ENCODE peak calls at places on chromosomes 12 and 14, in four cellular contexts. N, Z, X and Q are unnamed samples.

GRCh38 chr14:101110729-101111619 is 207.5 kb upstream of the RTL1 start:
- DNase-seq in N (no peak), Z (peak), X (no peak), Q (peak)

GRCh38 chr12:131057211-131057721 is 103.6 kb downstream of the ADGRD1 start:
- DNase-seq in Z (no peak), X (no peak), N (no peak), Q (no peak)

GRCh38 chr12:91483471-91483985 is 300.9 kb upstream of the DCN start:
- DNase-seq in Z (no peak), N (no peak), X (no peak), Q (peak)

GRCh38 chr14:89302396-89302950 is 114.6 kb downstream of the FOXN3 start:
- DNase-seq in Z (no peak), N (no peak), X (no peak), Q (no peak)

GRCh38 chr12:52279683-52280318 is 5.4 kb downstream of the KRT86 start:
- DNase-seq in X (no peak), Z (no peak), N (no peak), Q (no peak)

GRCh38 chr12:2488596-2488995 is 306.2 kb upstream of the FKBP4 start:
- DNase-seq in X (no peak), Z (no peak), N (no peak), Q (no peak)

GRCh38 chr12:4763549-4763948 is 43.3 kb downstream of the GALNT8 start:
- DNase-seq in Z (peak), X (no peak), N (peak), Q (peak)

GRCh38 chr14:52370406-52370911 is 56.3 kb downstream of the PTGER2 start:
- DNase-seq in X (no peak), N (no peak), Z (no peak), Q (no peak)

GRCh38 chr14:23831591-23831990 is 122.0 kb upstream of the DHRS4 start:
- DNase-seq in N (no peak), X (no peak), Z (no peak), Q (no peak)

GRCh38 chr14:99511421-99512109 is 30.4 kb downstream of the CCNK start:
- DNase-seq in N (no peak), X (no peak), Z (peak), Q (no peak)

GRCh38 chr12:127629066-127629820 is 637.7 kb upstream of the TMEM132C start:
- DNase-seq in X (no peak), Z (no peak), N (no peak), Q (no peak)

GRCh38 chr12:57232156-57232756 is 2.7 kb downstream of the SHMT2 start:
- DNase-seq in N (no peak), X (no peak), Z (no peak), Q (no peak)

GRCh38 chr14:73244541-73244940 is 7.2 kb downstream of the PAPLN start:
- DNase-seq in N (no peak), Z (peak), X (no peak), Q (no peak)

GRCh38 chr14:34098045-34098984 is 147.4 kb upstream of the EGLN3 start:
- DNase-seq in N (peak), Z (peak), X (peak), Q (peak)

GRCh38 chr12:78863482-78864427 is 819 bp upstream of the SYT1 start:
- DNase-seq in N (no peak), Z (peak), X (no peak), Q (peak)

GRCh38 chr14:59028476-59029202 is 159.8 kb upstream of the DAAM1 start:
- DNase-seq in N (peak), X (peak), Z (peak), Q (peak)

GRCh38 chr12:6426882-6427671 is 17.7 kb upstream of the CD27 start:
- DNase-seq in N (no peak), X (peak), Z (no peak), Q (no peak)

GRCh38 chr14:61730756-61731373 is 31.4 kb upstream of the SNAPC1 start:
- DNase-seq in X (no peak), Z (no peak), N (no peak), Q (no peak)

GRCh38 chr12:5889381-5890047 is 55.5 kb downstream of the ANO2 start:
- DNase-seq in X (no peak), N (peak), Z (peak), Q (peak)

GRCh38 chr14:24938593-24938992 is 111.4 kb downstream of the STXBP6 start:
- DNase-seq in N (no peak), Z (no peak), X (no peak), Q (no peak)

GRCh38 chr12:47296828-47297227 is 217.1 kb upstream of the AMIGO2 start:
- DNase-seq in X (no peak), Z (no peak), N (no peak), Q (no peak)

GRCh38 chr12:53180931-53181645 is 363 bp upstream of the CSAD start:
- DNase-seq in X (no peak), N (peak), Z (peak), Q (peak)

GRCh38 chr14:56555921-56556570 is 23.6 kb upstream of the TMEM260 start:
- DNase-seq in N (peak), X (no peak), Z (peak), Q (peak)

GRCh38 chr14:70909788-70910614 is 2.7 kb downstream of the PCNX1 start:
- DNase-seq in N (no peak), Z (no peak), X (no peak), Q (no peak)

GRCh38 chr12:48993787-48994186 is 5.4 kb downstream of the DDN start:
- DNase-seq in X (no peak), N (no peak), Z (no peak), Q (no peak)

GRCh38 chr12:14845350-14845750 is 2.0 kb upstream of the ART4 start:
- DNase-seq in Z (peak), X (no peak), N (peak), Q (peak)

GRCh38 chr12:8594072-8594471 is 18.6 kb downstream of the AICDA start:
- DNase-seq in X (no peak), N (no peak), Z (no peak), Q (no peak)

GRCh38 chr12:56001446-56002100 is 4.5 kb downstream of the SUOX start:
- DNase-seq in Z (no peak), X (no peak), N (peak), Q (no peak)

GRCh38 chr14:21525571-21525970 is 575 bp downstream of the SALL2 start:
- DNase-seq in Z (peak), N (no peak), X (no peak), Q (no peak)

GRCh38 chr12:131749618-131750315 is 38.9 kb downstream of the SFSWAP start:
- DNase-seq in X (no peak), Z (no peak), N (no peak), Q (no peak)

GRCh38 chr14:104393199-104393897 is 186.2 kb upstream of the C14orf180 start:
- DNase-seq in X (no peak), Z (peak), N (no peak), Q (no peak)
- TF ChIP-seq PBX3 in X (no peak), Z (no peak), N (no peak), Q (no peak)

DNA sequence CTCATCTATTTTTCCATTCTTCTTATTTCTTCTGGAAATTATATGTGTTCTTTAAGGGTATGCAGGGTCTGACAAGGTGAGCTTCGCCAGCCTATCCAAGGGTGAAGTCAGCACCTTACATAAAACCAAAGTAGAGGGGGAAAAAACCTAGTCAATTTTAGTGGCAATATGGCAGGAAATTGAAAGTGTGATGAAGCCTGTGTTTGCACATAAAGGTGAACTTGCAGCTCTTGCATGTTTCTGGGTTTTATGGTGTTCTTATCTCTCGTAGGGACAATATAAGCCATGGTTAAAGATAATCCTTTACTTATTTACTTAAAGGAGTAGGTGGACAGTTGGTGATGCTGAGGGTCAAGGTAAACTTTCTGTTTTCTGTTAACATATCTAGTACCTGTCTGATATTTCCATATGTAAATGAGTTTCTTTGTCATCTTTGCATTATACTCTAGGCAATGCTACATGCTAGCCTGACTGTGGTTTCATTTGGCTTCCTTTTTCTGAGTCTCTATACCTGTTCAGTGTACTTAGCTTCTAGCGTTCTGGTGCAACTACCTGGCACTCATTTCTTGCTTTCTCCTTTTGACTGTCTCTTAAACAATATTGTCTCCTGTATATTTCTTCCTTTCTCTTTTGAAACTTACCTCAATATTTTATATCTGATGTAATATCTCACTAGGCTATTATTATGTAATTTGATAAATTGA is 32.9 kb downstream of the CCDC91 start:
- DNase-seq in Z (no peak), X (no peak), N (no peak), Q (no peak)
- TF ChIP-seq PBX3 in Z (no peak), X (no peak), N (no peak), Q (no peak)

GRCh38 chr12:111574797-111575443 is 24.2 kb downstream of the ATXN2 start:
- DNase-seq in Z (no peak), N (no peak), X (no peak), Q (no peak)

GRCh38 chr12:111569363-111570089 is 29.6 kb downstream of the ATXN2 start:
- DNase-seq in Z (no peak), X (no peak), N (no peak), Q (no peak)

GRCh38 chr12:111570090-111570961 is 28.8 kb downstream of the ATXN2 start:
- DNase-seq in N (no peak), X (no peak), Z (no peak), Q (peak)
- TF ChIP-seq PBX3 in N (no peak), X (no peak), Z (peak), Q (no peak)

DNA sequence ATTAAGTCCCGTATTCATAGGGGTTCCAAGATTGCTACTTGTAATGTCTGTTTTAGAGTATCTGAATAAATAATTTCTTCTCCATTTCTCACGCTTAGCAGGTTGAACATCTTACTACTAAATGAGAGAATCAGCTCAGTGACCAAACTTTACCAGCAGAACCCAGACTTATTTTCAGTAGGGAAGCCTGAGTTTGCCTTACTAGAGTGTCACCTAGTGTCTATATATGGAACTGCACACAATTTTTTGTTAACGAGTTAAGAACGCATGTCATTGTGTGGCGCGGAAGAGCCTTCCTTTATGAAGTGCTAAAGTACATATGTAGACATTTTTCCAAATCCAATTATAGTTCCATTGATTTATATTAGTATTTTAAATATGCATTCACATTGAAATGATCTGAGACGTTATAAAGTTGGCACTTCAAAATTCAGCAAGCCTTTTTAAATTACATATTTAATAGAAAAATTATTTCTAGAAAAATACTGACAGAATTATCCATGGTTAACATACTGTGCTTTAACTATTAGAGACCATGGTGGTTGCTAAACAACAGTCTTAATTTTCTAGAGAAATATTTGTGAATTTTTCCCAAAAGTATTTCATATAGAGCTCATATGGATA is 88.3 kb downstream of the RPS29 start:
- DNase-seq in N (peak), X (peak), Z (peak), Q (peak)
- TF ChIP-seq PBX3 in N (no peak), X (no peak), Z (no peak), Q (no peak)

DNA sequence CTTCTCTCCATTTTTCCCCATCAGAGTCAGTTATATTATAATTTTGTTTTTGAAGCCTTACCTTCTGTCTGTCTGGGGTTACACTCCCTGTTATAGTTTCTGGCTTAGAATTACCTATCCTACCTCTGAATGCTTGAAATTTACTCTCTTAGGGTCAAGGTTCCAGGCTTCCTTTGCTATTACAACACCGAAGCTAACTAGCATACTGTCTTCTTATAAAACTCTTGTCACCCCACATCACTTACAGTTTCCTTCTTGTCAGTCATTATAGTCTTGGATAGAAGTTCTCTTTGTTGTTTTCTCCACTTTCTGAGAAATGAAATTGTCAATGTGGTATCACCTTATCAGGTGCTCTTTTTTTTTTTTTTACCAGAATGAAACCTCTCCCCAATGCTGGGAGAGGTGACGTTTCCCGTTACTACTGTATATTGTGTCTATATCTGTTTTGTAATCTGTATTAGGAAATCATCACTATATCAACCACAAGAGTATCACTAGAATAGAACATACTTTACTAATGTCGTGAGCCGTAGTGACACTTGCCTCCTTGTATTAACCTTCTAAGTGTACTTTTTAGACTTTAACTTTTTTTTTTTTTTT is 69.2 kb upstream of the PSMA6 start:
- DNase-seq in N (no peak), Z (no peak), X (no peak), Q (no peak)
- TF ChIP-seq PBX3 in N (no peak), Z (no peak), X (no peak), Q (no peak)

DNA sequence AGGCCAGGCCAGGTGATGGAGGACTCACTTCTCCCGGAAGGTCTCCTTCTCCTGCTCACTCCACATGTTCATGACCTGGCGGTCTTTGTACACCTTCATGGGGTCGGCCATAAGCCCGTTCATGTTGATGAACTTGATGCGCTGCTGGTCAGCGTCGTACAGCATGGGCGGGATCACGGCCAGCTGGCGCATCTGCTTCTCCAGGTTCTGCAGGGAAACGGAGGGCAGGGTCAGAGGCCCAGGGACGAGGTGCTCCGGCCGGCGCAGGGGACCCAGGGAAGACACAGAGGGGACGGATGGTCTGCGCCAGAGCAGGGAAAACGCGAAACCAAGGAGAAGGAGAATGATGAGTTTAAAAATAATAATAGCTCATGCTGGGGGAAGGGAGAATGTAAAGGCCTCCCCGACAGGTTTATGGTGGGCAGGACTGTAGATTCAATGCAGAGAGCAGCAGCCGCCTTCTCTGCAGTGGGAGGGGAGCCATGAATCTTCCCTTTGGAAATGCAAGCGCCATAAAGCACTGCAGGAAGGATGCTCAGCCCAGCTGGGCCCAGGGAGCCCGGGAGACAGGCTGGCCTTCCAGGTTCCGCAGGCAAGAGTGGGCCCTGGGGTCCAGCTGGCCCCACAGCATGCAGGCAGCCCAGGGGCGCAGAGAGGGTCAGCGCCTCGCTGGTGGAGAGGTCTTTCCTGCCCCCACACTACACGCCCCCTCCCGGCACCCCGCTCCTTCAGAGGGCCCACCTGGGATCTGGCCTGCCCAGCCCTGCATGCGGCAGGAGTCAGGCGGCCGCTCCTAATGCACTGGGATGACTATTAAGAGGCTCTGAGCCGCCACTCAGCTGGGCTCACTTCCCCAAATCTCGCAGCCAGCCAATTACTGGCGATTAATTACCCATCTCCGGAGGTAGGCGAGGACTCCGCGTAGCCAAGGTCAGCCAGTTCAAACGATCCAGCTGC is 132.0 kb downstream of the RFLNA start:
- DNase-seq in Z (no peak), X (no peak), N (no peak), Q (no peak)
- TF ChIP-seq PBX3 in Z (no peak), X (no peak), N (no peak), Q (no peak)

DNA sequence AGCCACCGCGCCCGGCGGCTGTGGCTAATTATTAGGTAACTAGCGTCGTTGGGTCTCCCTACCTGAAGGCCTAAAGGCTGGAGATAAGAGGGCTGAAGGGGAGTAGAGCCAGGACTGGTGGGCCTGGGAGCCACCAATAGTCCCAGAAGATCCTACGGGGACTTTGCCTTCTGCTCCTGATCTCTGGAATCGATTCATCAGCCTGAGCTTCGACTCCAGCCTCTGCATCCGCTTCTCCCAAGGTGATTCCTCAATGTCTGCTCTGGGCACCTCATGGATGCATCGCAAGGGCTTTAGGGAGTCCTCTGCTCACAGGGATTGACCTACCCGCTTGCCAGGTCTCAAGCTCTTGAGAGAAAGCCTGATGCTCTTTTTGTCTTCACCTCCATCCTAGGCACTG is 14.7 kb upstream of the KDM2B start:
- DNase-seq in N (no peak), X (no peak), Z (peak), Q (no peak)
- TF ChIP-seq PBX3 in N (no peak), X (no peak), Z (no peak), Q (no peak)

DNA sequence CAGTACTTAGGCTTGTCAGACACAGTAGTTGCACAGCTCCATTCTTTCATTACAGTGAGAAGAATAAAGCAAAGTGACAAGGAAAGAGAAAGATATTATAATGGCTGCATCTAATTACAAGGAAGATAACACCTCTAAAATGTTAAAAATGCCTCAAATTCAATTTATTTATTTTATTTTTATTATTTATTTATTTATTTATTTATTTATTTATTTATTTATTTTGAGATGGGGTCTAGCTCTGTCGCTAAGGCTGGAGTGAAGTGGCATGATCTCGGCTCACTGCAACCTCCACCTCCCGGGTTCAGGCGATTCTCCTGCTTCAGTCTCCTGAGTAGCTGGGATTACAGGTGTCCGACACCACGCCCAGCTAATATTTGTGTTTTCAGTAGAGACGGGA is 2.6 kb upstream of the CFAP54 start:
- DNase-seq in X (no peak), N (no peak), Z (no peak), Q (no peak)
- TF ChIP-seq PBX3 in X (no peak), N (no peak), Z (no peak), Q (no peak)

GRCh38 chr14:102729268-102729667 is 48.0 kb upstream of the TRAF3 start:
- DNase-seq in X (no peak), N (no peak), Z (no peak), Q (no peak)

GRCh38 chr14:102731101-102731870 is 46.0 kb upstream of the TRAF3 start:
- DNase-seq in Z (no peak), X (no peak), N (no peak), Q (no peak)

GRCh38 chr14:102728509-102728908 is 48.7 kb upstream of the TRAF3 start:
- DNase-seq in X (no peak), Z (no peak), N (no peak), Q (no peak)

GRCh38 chr14:102727336-102728095 is 49.7 kb upstream of the TRAF3 start:
- DNase-seq in N (no peak), X (no peak), Z (no peak), Q (no peak)

GRCh38 chr14:102729825-102730224 is 47.4 kb upstream of the TRAF3 start:
- DNase-seq in X (no peak), N (no peak), Z (no peak), Q (no peak)
- TF ChIP-seq PBX3 in X (no peak), N (no peak), Z (no peak), Q (no peak)